ENCODE peak calls at places on chromosomes 7 and 10, in five cellular contexts. One of them, this sample, is unnamed.

GRCh38 chr7:95578299-95578855 is 17.9 kb downstream of the PDK4 start:
- DNase-seq in CD4-positive, alpha-beta T cell: no peak
- DNase-seq in activated CD4-positive, alpha-beta T cell treated with anti-CD3 and anti-CD28 coated beads for 48 hours: no peak
- DNase-seq in cardiac septum: no peak
- DNase-seq in fibroblast of the conjunctiva: no peak
- DNase-seq in this sample: no peak

GRCh38 chr7:43639858-43640491 is 57.1 kb downstream of the STK17A start:
- DNase-seq in CD4-positive, alpha-beta T cell: no peak
- DNase-seq in activated CD4-positive, alpha-beta T cell treated with anti-CD3 and anti-CD28 coated beads for 48 hours: no peak
- DNase-seq in cardiac septum: no peak
- DNase-seq in fibroblast of the conjunctiva: peak
- DNase-seq in this sample: no peak

GRCh38 chr7:95798401-95798930 is 26.1 kb downstream of the DYNC1I1 start:
- DNase-seq in CD4-positive, alpha-beta T cell: no peak
- DNase-seq in activated CD4-positive, alpha-beta T cell treated with anti-CD3 and anti-CD28 coated beads for 48 hours: no peak
- DNase-seq in cardiac septum: no peak
- DNase-seq in fibroblast of the conjunctiva: peak
- DNase-seq in this sample: no peak

GRCh38 chr10:37754538-37755323 is 102.7 kb downstream of the ZNF248 start:
- DNase-seq in CD4-positive, alpha-beta T cell: no peak
- DNase-seq in activated CD4-positive, alpha-beta T cell treated with anti-CD3 and anti-CD28 coated beads for 48 hours: peak
- DNase-seq in cardiac septum: peak
- DNase-seq in fibroblast of the conjunctiva: no peak
- DNase-seq in this sample: no peak

GRCh38 chr7:105389090-105389650 is 449 bp upstream of the SRPK2 start:
- DNase-seq in CD4-positive, alpha-beta T cell: no peak
- DNase-seq in activated CD4-positive, alpha-beta T cell treated with anti-CD3 and anti-CD28 coated beads for 48 hours: peak
- DNase-seq in cardiac septum: no peak
- DNase-seq in fibroblast of the conjunctiva: no peak
- DNase-seq in this sample: peak

GRCh38 chr7:155921086-155921803 is 109.0 kb upstream of the SHH start:
- DNase-seq in CD4-positive, alpha-beta T cell: no peak
- DNase-seq in activated CD4-positive, alpha-beta T cell treated with anti-CD3 and anti-CD28 coated beads for 48 hours: no peak
- DNase-seq in cardiac septum: no peak
- DNase-seq in fibroblast of the conjunctiva: no peak
- DNase-seq in this sample: no peak

GRCh38 chr10:110171032-110171431 is 36.4 kb upstream of the MXI1 start:
- DNase-seq in CD4-positive, alpha-beta T cell: no peak
- DNase-seq in activated CD4-positive, alpha-beta T cell treated with anti-CD3 and anti-CD28 coated beads for 48 hours: no peak
- DNase-seq in cardiac septum: no peak
- DNase-seq in fibroblast of the conjunctiva: no peak
- DNase-seq in this sample: no peak

GRCh38 chr7:37352974-37353948 is 95.4 kb downstream of the ELMO1 start:
- DNase-seq in CD4-positive, alpha-beta T cell: peak
- DNase-seq in activated CD4-positive, alpha-beta T cell treated with anti-CD3 and anti-CD28 coated beads for 48 hours: peak
- DNase-seq in cardiac septum: no peak
- DNase-seq in fibroblast of the conjunctiva: no peak
- DNase-seq in this sample: peak

GRCh38 chr10:62466590-62466989 is 92.4 kb downstream of the ZNF365 start:
- DNase-seq in CD4-positive, alpha-beta T cell: no peak
- DNase-seq in activated CD4-positive, alpha-beta T cell treated with anti-CD3 and anti-CD28 coated beads for 48 hours: no peak
- DNase-seq in cardiac septum: no peak
- DNase-seq in fibroblast of the conjunctiva: no peak
- DNase-seq in this sample: no peak

GRCh38 chr10:102802920-102803534 is 34.2 kb downstream of the CYP17A1 start:
- DNase-seq in CD4-positive, alpha-beta T cell: no peak
- DNase-seq in activated CD4-positive, alpha-beta T cell treated with anti-CD3 and anti-CD28 coated beads for 48 hours: peak
- DNase-seq in cardiac septum: no peak
- DNase-seq in fibroblast of the conjunctiva: peak
- DNase-seq in this sample: no peak

GRCh38 chr7:137898839-137899681 is 52.3 kb upstream of the DGKI start:
- DNase-seq in CD4-positive, alpha-beta T cell: peak
- DNase-seq in activated CD4-positive, alpha-beta T cell treated with anti-CD3 and anti-CD28 coated beads for 48 hours: peak
- DNase-seq in cardiac septum: peak
- DNase-seq in fibroblast of the conjunctiva: peak
- DNase-seq in this sample: peak

GRCh38 chr10:99784731-99785441 is 2.4 kb downstream of the ABCC2 start:
- DNase-seq in CD4-positive, alpha-beta T cell: no peak
- DNase-seq in activated CD4-positive, alpha-beta T cell treated with anti-CD3 and anti-CD28 coated beads for 48 hours: no peak
- DNase-seq in cardiac septum: no peak
- DNase-seq in fibroblast of the conjunctiva: no peak
- DNase-seq in this sample: no peak

GRCh38 chr10:71080381-71081228 is 131.8 kb upstream of the UNC5B start:
- DNase-seq in CD4-positive, alpha-beta T cell: no peak
- DNase-seq in activated CD4-positive, alpha-beta T cell treated with anti-CD3 and anti-CD28 coated beads for 48 hours: no peak
- DNase-seq in cardiac septum: peak
- DNase-seq in fibroblast of the conjunctiva: no peak
- DNase-seq in this sample: no peak

GRCh38 chr10:97821308-97822038 is 28.2 kb upstream of the GOLGA7B start:
- DNase-seq in CD4-positive, alpha-beta T cell: no peak
- DNase-seq in activated CD4-positive, alpha-beta T cell treated with anti-CD3 and anti-CD28 coated beads for 48 hours: no peak
- DNase-seq in cardiac septum: no peak
- DNase-seq in fibroblast of the conjunctiva: no peak
- DNase-seq in this sample: no peak

GRCh38 chr7:97298561-97298960 is 181.1 kb downstream of the SDHAF3 start:
- DNase-seq in CD4-positive, alpha-beta T cell: no peak
- DNase-seq in activated CD4-positive, alpha-beta T cell treated with anti-CD3 and anti-CD28 coated beads for 48 hours: no peak
- DNase-seq in cardiac septum: no peak
- DNase-seq in fibroblast of the conjunctiva: no peak
- DNase-seq in this sample: no peak

GRCh38 chr7:99615989-99616358 is 772 bp upstream of the ZSCAN25 start:
- DNase-seq in CD4-positive, alpha-beta T cell: no peak
- DNase-seq in activated CD4-positive, alpha-beta T cell treated with anti-CD3 and anti-CD28 coated beads for 48 hours: no peak
- DNase-seq in cardiac septum: no peak
- DNase-seq in fibroblast of the conjunctiva: no peak
- DNase-seq in this sample: no peak

GRCh38 chr10:79111427-79111826 is 42.7 kb downstream of the ZMIZ1 start:
- DNase-seq in CD4-positive, alpha-beta T cell: no peak
- DNase-seq in activated CD4-positive, alpha-beta T cell treated with anti-CD3 and anti-CD28 coated beads for 48 hours: no peak
- DNase-seq in cardiac septum: no peak
- DNase-seq in fibroblast of the conjunctiva: no peak
- DNase-seq in this sample: no peak

GRCh38 chr10:124285587-124286527 is 132.9 kb downstream of the OAT start:
- DNase-seq in CD4-positive, alpha-beta T cell: no peak
- DNase-seq in activated CD4-positive, alpha-beta T cell treated with anti-CD3 and anti-CD28 coated beads for 48 hours: no peak
- DNase-seq in cardiac septum: peak
- DNase-seq in fibroblast of the conjunctiva: no peak
- DNase-seq in this sample: no peak

GRCh38 chr10:24272374-24272773 is 63.4 kb downstream of the KIAA1217 start:
- DNase-seq in CD4-positive, alpha-beta T cell: no peak
- DNase-seq in activated CD4-positive, alpha-beta T cell treated with anti-CD3 and anti-CD28 coated beads for 48 hours: no peak
- DNase-seq in cardiac septum: no peak
- DNase-seq in fibroblast of the conjunctiva: no peak
- DNase-seq in this sample: no peak